ENCODE peak calls at places on chromosomes 3 and 15, in ten cellular contexts. X is kidney, V is heart left ventricle, O is PC-3, B is tibial nerve, T is IMR-90, R is A549, W is HCT116, H is left ventricle myocardium inferior, J is upper lobe of right lung. Y is an unnamed sample.
A peak's percentile ranks its signal among the peaks of the same experiment; 100 is the strongest.

GRCh38 chr3:72615182-72615581 is 233.1 kb downstream of the SHQ1 start:
- DNase-seq in X (no peak), V (no peak), O (no peak), B (no peak), T (no peak), R (no peak), W (no peak), H (no peak), J (no peak), Y (no peak)

GRCh38 chr3:164095279-164095678 is 983.0 kb downstream of the SI start:
- DNase-seq in X (no peak), V (no peak), O (no peak), B (no peak), T (no peak), R (no peak), W (no peak), H (no peak), J (no peak), Y (no peak)

GRCh38 chr3:42839616-42840015 is 30.4 kb downstream of the ACKR2 start:
- DNase-seq in X (no peak), V (no peak), O (peak; percentile 87), B (no peak), T (peak; percentile 71), R (peak; percentile 62), W (peak; percentile 63), H (no peak), J (no peak), Y (no peak)

GRCh38 chr15:83571820-83572707 is 81.9 kb upstream of the ADAMTSL3 start:
- DNase-seq in X (no peak), V (no peak), O (peak; percentile 68), B (no peak), T (peak; percentile 19), R (peak; percentile 22), W (peak; percentile 12), H (no peak), J (no peak), Y (no peak)

GRCh38 chr3:87333393-87333892 is 57.1 kb upstream of the POU1F1 start:
- DNase-seq in X (no peak), V (no peak), O (peak; percentile 99), B (no peak), T (peak; percentile 80), R (peak; percentile 82), W (peak; percentile 79), H (no peak), J (no peak), Y (no peak)

GRCh38 chr3:58164916-58165821 is 45.6 kb downstream of the DNASE1L3 start:
- DNase-seq in X (peak; percentile 57), V (no peak), O (no peak), B (no peak), T (no peak), R (no peak), W (no peak), H (no peak), J (no peak), Y (no peak)

GRCh38 chr3:27943106-27943505 is 221.0 kb upstream of the EOMES start:
- DNase-seq in X (no peak), V (no peak), O (peak; percentile 55), B (no peak), T (no peak), R (no peak), W (peak; percentile 29), H (no peak), J (no peak), Y (no peak)

GRCh38 chr3:177618873-177619771 is 421.8 kb upstream of the TBL1XR1 start:
- DNase-seq in X (no peak), V (no peak), O (peak; percentile 91), B (no peak), T (peak; percentile 72), R (no peak), W (no peak), H (no peak), J (no peak), Y (no peak)

GRCh38 chr3:157700405-157700804 is 197.2 kb upstream of the VEPH1 start:
- DNase-seq in X (no peak), V (no peak), O (peak; percentile 26), B (no peak), T (peak; percentile 1), R (no peak), W (peak; percentile 1), H (no peak), J (no peak), Y (no peak)

GRCh38 chr3:33042668-33043067 is 54.3 kb downstream of the GLB1 start:
- DNase-seq in X (no peak), V (no peak), O (no peak), B (no peak), T (no peak), R (no peak), W (no peak), H (no peak), J (no peak), Y (no peak)

GRCh38 chr3:96700322-96701315 is 113.8 kb upstream of the EPHA6 start:
- DNase-seq in X (no peak), V (no peak), O (peak; percentile 31), B (no peak), T (no peak), R (no peak), W (no peak), H (no peak), J (no peak), Y (no peak)

GRCh38 chr15:79724804-79725203 is 172.0 kb downstream of the MTHFS start:
- DNase-seq in X (no peak), V (no peak), O (no peak), B (no peak), T (no peak), R (no peak), W (no peak), H (no peak), J (no peak), Y (no peak)

GRCh38 chr15:95770191-95770590 is 560.3 kb upstream of the NR2F2 start:
- DNase-seq in X (no peak), V (no peak), O (peak; percentile 71), B (no peak), T (peak; percentile 32), R (no peak), W (no peak), H (no peak), J (no peak), Y (no peak)
- H3K27ac ChIP-seq in X (no peak overlapping the region), V (no peak overlapping the region), O (no peak overlapping the region), B (no peak overlapping the region), T (no peak overlapping the region), R (no peak overlapping the region), W (no peak overlapping the region), H (no peak overlapping the region), J (no peak overlapping the region), Y (no peak overlapping the region)

GRCh38 chr15:78177447-78177873 is 28.3 kb downstream of the IDH3A start:
- DNase-seq in X (no peak), V (peak; percentile 53), O (peak; percentile 52), B (no peak), T (no peak), R (peak; percentile 61), W (peak; percentile 13), H (peak; percentile 44), J (no peak), Y (no peak)

GRCh38 chr15:78178056-78178455 is 28.9 kb downstream of the IDH3A start:
- DNase-seq in X (no peak), V (no peak), O (no peak), B (no peak), T (no peak), R (no peak), W (no peak), H (no peak), J (no peak), Y (no peak)

GRCh38 chr15:78171864-78172472 is 22.8 kb downstream of the IDH3A start:
- DNase-seq in X (no peak), V (no peak), O (no peak), B (no peak), T (no peak), R (no peak), W (no peak), H (no peak), J (no peak), Y (no peak)

GRCh38 chr15:78174398-78174797 is 25.2 kb downstream of the IDH3A start:
- DNase-seq in X (no peak), V (no peak), O (no peak), B (no peak), T (no peak), R (no peak), W (no peak), H (no peak), J (no peak), Y (no peak)

DNA sequence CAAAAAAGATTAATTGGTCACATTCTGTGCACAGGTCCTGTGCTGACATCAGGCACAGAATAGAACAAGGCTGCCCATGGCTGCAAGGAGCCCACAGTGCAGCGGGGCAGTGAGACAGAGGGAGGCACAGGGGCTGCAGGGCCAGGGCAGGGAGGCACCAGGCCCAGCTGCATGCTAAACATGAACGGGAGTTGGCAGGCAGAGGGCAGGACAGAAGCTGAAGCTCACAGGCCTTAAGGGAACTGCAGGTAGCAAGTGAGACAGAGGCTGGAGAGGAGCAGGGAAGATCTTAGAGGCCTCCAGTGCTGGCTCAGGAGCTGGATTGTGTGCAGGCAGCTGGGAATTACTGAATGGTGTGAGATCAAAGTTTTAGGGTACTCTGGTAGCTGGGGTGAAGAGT is 26.2 kb downstream of the IDH3A start:
- DNase-seq in X (no peak), V (no peak), O (no peak), B (no peak), T (no peak), R (no peak), W (no peak), H (no peak), J (no peak), Y (no peak)
- H3K4me1 ChIP-seq in X (no peaks in the 10 kb centered on the region), V (peaks cover 3% of the 10 kb centered on the region), O (no peaks in the 10 kb centered on the region), B (no peaks in the 10 kb centered on the region), T (no peaks in the 10 kb centered on the region), R (no peaks in the 10 kb centered on the region), W (no peaks in the 10 kb centered on the region), H (peaks cover 13% of the 10 kb centered on the region), J (no peaks in the 10 kb centered on the region), Y (peaks cover 11% of the 10 kb centered on the region)

DNA sequence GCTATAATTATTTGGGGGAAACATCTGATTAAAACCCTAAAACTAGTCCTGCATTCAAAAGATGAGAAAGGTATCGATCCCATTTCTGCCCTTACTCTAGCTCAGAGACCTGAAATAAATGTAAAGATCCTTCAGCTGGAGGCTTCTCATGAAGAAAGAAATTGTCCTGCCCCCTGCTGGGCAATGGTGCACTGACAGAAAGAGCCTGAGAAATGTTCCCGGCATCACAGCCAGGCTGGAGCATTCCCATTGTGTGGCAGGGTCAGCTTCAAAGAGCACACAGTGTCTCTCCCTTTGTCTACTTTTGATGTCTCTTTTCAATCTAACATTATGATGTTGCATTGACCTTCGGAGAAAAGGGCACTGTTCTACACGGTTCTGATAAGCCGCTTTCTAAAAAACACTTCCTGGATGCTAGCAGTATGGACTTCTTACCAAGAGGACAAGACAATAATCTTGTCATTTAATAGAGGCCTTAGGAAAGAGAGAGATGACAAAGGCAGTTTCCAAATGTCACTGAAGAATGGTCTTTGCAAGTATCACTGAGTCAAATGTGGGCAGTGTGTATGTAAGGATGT is 287.5 kb downstream of the MAGI1 start:
- DNase-seq in X (no peak), V (peak; percentile 36), O (peak; percentile 40), B (peak; percentile 14), T (peak; percentile 34), R (peak; percentile 10), W (peak; percentile 3), H (peak; percentile 25), J (no peak), Y (no peak)
- TF ChIP-seq CTCF in X (peak; percentile 60), V (peak; percentile 62), O (peak; percentile 59), B (peak; percentile 60), T (peak; percentile 59), R (peak; percentile 51), W (peak; percentile 21), H (peak; percentile 79), J (peak; percentile 62), Y (peak; percentile 66)

DNA sequence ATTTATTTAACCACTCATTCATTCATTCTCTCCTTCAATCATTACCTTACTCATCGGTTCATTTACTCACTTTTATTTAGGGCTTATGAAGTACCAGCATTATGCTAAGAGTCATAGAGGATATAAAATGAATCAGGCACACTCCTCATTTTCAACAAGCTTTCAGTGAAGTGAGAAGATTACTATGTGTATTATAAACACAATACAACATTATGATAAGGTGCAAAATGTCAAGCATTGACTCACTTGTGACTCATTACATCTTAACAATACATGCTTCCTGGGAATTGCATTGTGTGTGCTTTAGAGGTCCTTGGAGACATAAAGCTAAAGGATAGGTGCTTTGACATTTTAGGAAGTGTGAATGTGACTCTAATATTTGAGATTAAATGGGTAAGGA is 60.4 kb downstream of the PLAAT1 start:
- DNase-seq in X (no peak), V (no peak), O (peak; percentile 72), B (no peak), T (no peak), R (no peak), W (peak; percentile 16), H (no peak), J (no peak), Y (no peak)
- H3K27ac ChIP-seq in X (no peak overlapping the region), V (no peak overlapping the region), O (no peak overlapping the region), B (no peak overlapping the region), T (no peak overlapping the region), R (no peak overlapping the region), W (no peak overlapping the region), H (no peak overlapping the region), J (no peak overlapping the region), Y (no peak overlapping the region)